ENCODE peak calls at places on chromosomes 5 and 9, in ten cellular contexts. One of them, this sample, is unnamed.

GRCh38 chr9:125126019-125126746 is 17.1 kb downstream of the SCAI start:
- DNase-seq in ACHN: peak; percentile 86
- DNase-seq in AG08395: peak; percentile 96
- DNase-seq in OCI-LY7: peak; percentile 85
- DNase-seq in upper lobe of right lung: peak; percentile 80
- DNase-seq in stimulated activated CD8-positive, alpha-beta memory T cell treated with anti-CD3 and anti-CD28 coated beads, Interleukin-15, amount 100 ng/mL, for 1 hour: peak; percentile 51
- DNase-seq in cardiac fibroblast: peak; percentile 99
- DNase-seq in H54: peak; percentile 95
- DNase-seq in WTC11: no peak
- DNase-seq in T-helper 22 cell: peak; percentile 77
- DNase-seq in this sample: peak; percentile 68

GRCh38 chr5:149679876-149680809 is 50.0 kb upstream of the PPARGC1B start:
- DNase-seq in ACHN: no peak
- DNase-seq in AG08395: no peak
- DNase-seq in OCI-LY7: no peak
- DNase-seq in upper lobe of right lung: no peak
- DNase-seq in stimulated activated CD8-positive, alpha-beta memory T cell treated with anti-CD3 and anti-CD28 coated beads, Interleukin-15, amount 100 ng/mL, for 1 hour: no peak
- DNase-seq in cardiac fibroblast: no peak
- DNase-seq in H54: no peak
- DNase-seq in WTC11: no peak
- DNase-seq in T-helper 22 cell: no peak
- DNase-seq in this sample: no peak

GRCh38 chr5:132460835-132461230 is 29.7 kb downstream of the IRF1 start:
- DNase-seq in ACHN: no peak
- DNase-seq in AG08395: no peak
- DNase-seq in OCI-LY7: no peak
- DNase-seq in upper lobe of right lung: no peak
- DNase-seq in stimulated activated CD8-positive, alpha-beta memory T cell treated with anti-CD3 and anti-CD28 coated beads, Interleukin-15, amount 100 ng/mL, for 1 hour: no peak
- DNase-seq in cardiac fibroblast: no peak
- DNase-seq in H54: no peak
- DNase-seq in WTC11: no peak
- DNase-seq in T-helper 22 cell: no peak
- DNase-seq in this sample: no peak

GRCh38 chr9:133948571-133949485 is 43.3 kb downstream of the VAV2 start:
- DNase-seq in ACHN: no peak
- DNase-seq in AG08395: no peak
- DNase-seq in OCI-LY7: no peak
- DNase-seq in upper lobe of right lung: no peak
- DNase-seq in stimulated activated CD8-positive, alpha-beta memory T cell treated with anti-CD3 and anti-CD28 coated beads, Interleukin-15, amount 100 ng/mL, for 1 hour: no peak
- DNase-seq in cardiac fibroblast: no peak
- DNase-seq in H54: peak; percentile 56
- DNase-seq in WTC11: peak; percentile 9
- DNase-seq in T-helper 22 cell: no peak
- DNase-seq in this sample: no peak

GRCh38 chr5:75020016-75020656 is 32.2 kb downstream of the GCNT4 start:
- DNase-seq in ACHN: no peak
- DNase-seq in AG08395: no peak
- DNase-seq in OCI-LY7: no peak
- DNase-seq in upper lobe of right lung: no peak
- DNase-seq in stimulated activated CD8-positive, alpha-beta memory T cell treated with anti-CD3 and anti-CD28 coated beads, Interleukin-15, amount 100 ng/mL, for 1 hour: no peak
- DNase-seq in cardiac fibroblast: no peak
- DNase-seq in H54: no peak
- DNase-seq in WTC11: no peak
- DNase-seq in T-helper 22 cell: no peak
- DNase-seq in this sample: no peak

GRCh38 chr9:22111176-22111870 is 102.2 kb upstream of the CDKN2B start:
- DNase-seq in ACHN: no peak
- DNase-seq in AG08395: no peak
- DNase-seq in OCI-LY7: no peak
- DNase-seq in upper lobe of right lung: no peak
- DNase-seq in stimulated activated CD8-positive, alpha-beta memory T cell treated with anti-CD3 and anti-CD28 coated beads, Interleukin-15, amount 100 ng/mL, for 1 hour: no peak
- DNase-seq in cardiac fibroblast: peak; percentile 54
- DNase-seq in H54: no peak
- DNase-seq in WTC11: no peak
- DNase-seq in T-helper 22 cell: no peak
- DNase-seq in this sample: no peak

GRCh38 chr5:149924481-149924880 is 20.1 kb downstream of the PDE6A start:
- DNase-seq in ACHN: no peak
- DNase-seq in AG08395: no peak
- DNase-seq in OCI-LY7: no peak
- DNase-seq in upper lobe of right lung: no peak
- DNase-seq in stimulated activated CD8-positive, alpha-beta memory T cell treated with anti-CD3 and anti-CD28 coated beads, Interleukin-15, amount 100 ng/mL, for 1 hour: no peak
- DNase-seq in cardiac fibroblast: no peak
- DNase-seq in H54: no peak
- DNase-seq in WTC11: no peak
- DNase-seq in T-helper 22 cell: no peak
- DNase-seq in this sample: no peak

GRCh38 chr9:84941812-84942211 is 272.3 kb downstream of the NTRK2 start:
- DNase-seq in ACHN: no peak
- DNase-seq in AG08395: no peak
- DNase-seq in OCI-LY7: no peak
- DNase-seq in upper lobe of right lung: no peak
- DNase-seq in stimulated activated CD8-positive, alpha-beta memory T cell treated with anti-CD3 and anti-CD28 coated beads, Interleukin-15, amount 100 ng/mL, for 1 hour: no peak
- DNase-seq in cardiac fibroblast: no peak
- DNase-seq in H54: no peak
- DNase-seq in WTC11: no peak
- DNase-seq in T-helper 22 cell: no peak
- DNase-seq in this sample: no peak

GRCh38 chr9:3191715-3192114 is 334.1 kb downstream of the RFX3 start:
- DNase-seq in ACHN: no peak
- DNase-seq in AG08395: no peak
- DNase-seq in OCI-LY7: no peak
- DNase-seq in upper lobe of right lung: no peak
- DNase-seq in stimulated activated CD8-positive, alpha-beta memory T cell treated with anti-CD3 and anti-CD28 coated beads, Interleukin-15, amount 100 ng/mL, for 1 hour: no peak
- DNase-seq in cardiac fibroblast: no peak
- DNase-seq in H54: no peak
- DNase-seq in WTC11: no peak
- DNase-seq in T-helper 22 cell: no peak
- DNase-seq in this sample: no peak

GRCh38 chr5:168818586-168818985 is 239.4 kb upstream of the PANK3 start:
- DNase-seq in ACHN: no peak
- DNase-seq in AG08395: no peak
- DNase-seq in OCI-LY7: no peak
- DNase-seq in upper lobe of right lung: peak; percentile 78
- DNase-seq in stimulated activated CD8-positive, alpha-beta memory T cell treated with anti-CD3 and anti-CD28 coated beads, Interleukin-15, amount 100 ng/mL, for 1 hour: no peak
- DNase-seq in cardiac fibroblast: no peak
- DNase-seq in H54: no peak
- DNase-seq in WTC11: no peak
- DNase-seq in T-helper 22 cell: no peak
- DNase-seq in this sample: no peak

GRCh38 chr9:91217388-91217787 is 144.3 kb downstream of the AUH start:
- DNase-seq in ACHN: no peak
- DNase-seq in AG08395: no peak
- DNase-seq in OCI-LY7: no peak
- DNase-seq in upper lobe of right lung: no peak
- DNase-seq in stimulated activated CD8-positive, alpha-beta memory T cell treated with anti-CD3 and anti-CD28 coated beads, Interleukin-15, amount 100 ng/mL, for 1 hour: no peak
- DNase-seq in cardiac fibroblast: no peak
- DNase-seq in H54: no peak
- DNase-seq in WTC11: no peak
- DNase-seq in T-helper 22 cell: no peak
- DNase-seq in this sample: no peak

GRCh38 chr5:127754259-127754658 is 51.1 kb downstream of the CCDC192 start:
- DNase-seq in ACHN: no peak
- DNase-seq in AG08395: no peak
- DNase-seq in OCI-LY7: no peak
- DNase-seq in upper lobe of right lung: no peak
- DNase-seq in stimulated activated CD8-positive, alpha-beta memory T cell treated with anti-CD3 and anti-CD28 coated beads, Interleukin-15, amount 100 ng/mL, for 1 hour: no peak
- DNase-seq in cardiac fibroblast: peak; percentile 48
- DNase-seq in H54: no peak
- DNase-seq in WTC11: no peak
- DNase-seq in T-helper 22 cell: no peak
- DNase-seq in this sample: no peak

GRCh38 chr5:88708682-88709398 is 174.1 kb downstream of the MEF2C start:
- DNase-seq in ACHN: peak; percentile 14
- DNase-seq in AG08395: no peak
- DNase-seq in OCI-LY7: no peak
- DNase-seq in upper lobe of right lung: no peak
- DNase-seq in stimulated activated CD8-positive, alpha-beta memory T cell treated with anti-CD3 and anti-CD28 coated beads, Interleukin-15, amount 100 ng/mL, for 1 hour: no peak
- DNase-seq in cardiac fibroblast: no peak
- DNase-seq in H54: no peak
- DNase-seq in WTC11: no peak
- DNase-seq in T-helper 22 cell: no peak
- DNase-seq in this sample: no peak

GRCh38 chr5:91386120-91386519 is 3.0 kb upstream of the ARRDC3 start:
- DNase-seq in ACHN: no peak
- DNase-seq in AG08395: no peak
- DNase-seq in OCI-LY7: no peak
- DNase-seq in upper lobe of right lung: no peak
- DNase-seq in stimulated activated CD8-positive, alpha-beta memory T cell treated with anti-CD3 and anti-CD28 coated beads, Interleukin-15, amount 100 ng/mL, for 1 hour: no peak
- DNase-seq in cardiac fibroblast: peak; percentile 12
- DNase-seq in H54: no peak
- DNase-seq in WTC11: no peak
- DNase-seq in T-helper 22 cell: no peak
- DNase-seq in this sample: no peak

GRCh38 chr9:89481161-89481915 is 16.6 kb downstream of the SEMA4D start:
- DNase-seq in ACHN: no peak
- DNase-seq in AG08395: no peak
- DNase-seq in OCI-LY7: peak; percentile 41
- DNase-seq in upper lobe of right lung: peak; percentile 34
- DNase-seq in stimulated activated CD8-positive, alpha-beta memory T cell treated with anti-CD3 and anti-CD28 coated beads, Interleukin-15, amount 100 ng/mL, for 1 hour: no peak
- DNase-seq in cardiac fibroblast: no peak
- DNase-seq in H54: no peak
- DNase-seq in WTC11: no peak
- DNase-seq in T-helper 22 cell: no peak
- DNase-seq in this sample: no peak

GRCh38 chr5:148011407-148012124 is 52.2 kb upstream of the SPINK5 start:
- DNase-seq in ACHN: no peak
- DNase-seq in AG08395: no peak
- DNase-seq in OCI-LY7: no peak
- DNase-seq in upper lobe of right lung: no peak
- DNase-seq in stimulated activated CD8-positive, alpha-beta memory T cell treated with anti-CD3 and anti-CD28 coated beads, Interleukin-15, amount 100 ng/mL, for 1 hour: no peak
- DNase-seq in cardiac fibroblast: peak; percentile 56
- DNase-seq in H54: peak; percentile 12
- DNase-seq in WTC11: no peak
- DNase-seq in T-helper 22 cell: no peak
- DNase-seq in this sample: no peak

GRCh38 chr5:180180198-180180820 is 28.7 kb downstream of the RASGEF1C start:
- DNase-seq in ACHN: no peak
- DNase-seq in AG08395: no peak
- DNase-seq in OCI-LY7: no peak
- DNase-seq in upper lobe of right lung: no peak
- DNase-seq in stimulated activated CD8-positive, alpha-beta memory T cell treated with anti-CD3 and anti-CD28 coated beads, Interleukin-15, amount 100 ng/mL, for 1 hour: no peak
- DNase-seq in cardiac fibroblast: no peak
- DNase-seq in H54: no peak
- DNase-seq in WTC11: no peak
- DNase-seq in T-helper 22 cell: no peak
- DNase-seq in this sample: no peak

GRCh38 chr9:114006931-114007691 is 71.0 kb downstream of the AMBP start:
- DNase-seq in ACHN: no peak
- DNase-seq in AG08395: no peak
- DNase-seq in OCI-LY7: no peak
- DNase-seq in upper lobe of right lung: peak; percentile 33
- DNase-seq in stimulated activated CD8-positive, alpha-beta memory T cell treated with anti-CD3 and anti-CD28 coated beads, Interleukin-15, amount 100 ng/mL, for 1 hour: no peak
- DNase-seq in cardiac fibroblast: no peak
- DNase-seq in H54: no peak
- DNase-seq in WTC11: peak; percentile 1
- DNase-seq in T-helper 22 cell: no peak
- DNase-seq in this sample: no peak

GRCh38 chr9:109232449-109232848 is 65.4 kb upstream of the FRRS1L start:
- DNase-seq in ACHN: no peak
- DNase-seq in AG08395: peak; percentile 31
- DNase-seq in OCI-LY7: no peak
- DNase-seq in upper lobe of right lung: no peak
- DNase-seq in stimulated activated CD8-positive, alpha-beta memory T cell treated with anti-CD3 and anti-CD28 coated beads, Interleukin-15, amount 100 ng/mL, for 1 hour: no peak
- DNase-seq in cardiac fibroblast: peak; percentile 84
- DNase-seq in H54: peak; percentile 61
- DNase-seq in WTC11: no peak
- DNase-seq in T-helper 22 cell: no peak
- DNase-seq in this sample: no peak

GRCh38 chr9:124005372-124005771 is 6.2 kb upstream of the LHX2 start:
- DNase-seq in ACHN: no peak
- DNase-seq in AG08395: no peak
- DNase-seq in OCI-LY7: no peak
- DNase-seq in upper lobe of right lung: no peak
- DNase-seq in stimulated activated CD8-positive, alpha-beta memory T cell treated with anti-CD3 and anti-CD28 coated beads, Interleukin-15, amount 100 ng/mL, for 1 hour: no peak
- DNase-seq in cardiac fibroblast: no peak
- DNase-seq in H54: no peak
- DNase-seq in WTC11: peak; percentile 46
- DNase-seq in T-helper 22 cell: no peak
- DNase-seq in this sample: no peak

GRCh38 chr9:114399381-114399780 is 11.6 kb upstream of the AKNA start:
- DNase-seq in ACHN: no peak
- DNase-seq in AG08395: no peak
- DNase-seq in OCI-LY7: no peak
- DNase-seq in upper lobe of right lung: no peak
- DNase-seq in stimulated activated CD8-positive, alpha-beta memory T cell treated with anti-CD3 and anti-CD28 coated beads, Interleukin-15, amount 100 ng/mL, for 1 hour: no peak
- DNase-seq in cardiac fibroblast: no peak
- DNase-seq in H54: no peak
- DNase-seq in WTC11: no peak
- DNase-seq in T-helper 22 cell: no peak
- DNase-seq in this sample: no peak

GRCh38 chr5:78483809-78484521 is 123.5 kb downstream of the SCAMP1 start:
- DNase-seq in ACHN: no peak
- DNase-seq in AG08395: no peak
- DNase-seq in OCI-LY7: peak; percentile 91
- DNase-seq in upper lobe of right lung: no peak
- DNase-seq in stimulated activated CD8-positive, alpha-beta memory T cell treated with anti-CD3 and anti-CD28 coated beads, Interleukin-15, amount 100 ng/mL, for 1 hour: no peak
- DNase-seq in cardiac fibroblast: peak; percentile 78
- DNase-seq in H54: no peak
- DNase-seq in WTC11: no peak
- DNase-seq in T-helper 22 cell: no peak
- DNase-seq in this sample: no peak

GRCh38 chr9:33225319-33226152 is 14.4 kb upstream of the SPINK4 start:
- DNase-seq in ACHN: peak; percentile 73
- DNase-seq in AG08395: peak; percentile 72
- DNase-seq in OCI-LY7: peak; percentile 80
- DNase-seq in upper lobe of right lung: no peak
- DNase-seq in stimulated activated CD8-positive, alpha-beta memory T cell treated with anti-CD3 and anti-CD28 coated beads, Interleukin-15, amount 100 ng/mL, for 1 hour: peak; percentile 51
- DNase-seq in cardiac fibroblast: peak; percentile 87
- DNase-seq in H54: no peak
- DNase-seq in WTC11: peak; percentile 52
- DNase-seq in T-helper 22 cell: peak; percentile 21
- DNase-seq in this sample: peak; percentile 32

GRCh38 chr9:69171049-69171448 is 3.0 kb upstream of the TJP2 start:
- DNase-seq in ACHN: no peak
- DNase-seq in AG08395: no peak
- DNase-seq in OCI-LY7: no peak
- DNase-seq in upper lobe of right lung: no peak
- DNase-seq in stimulated activated CD8-positive, alpha-beta memory T cell treated with anti-CD3 and anti-CD28 coated beads, Interleukin-15, amount 100 ng/mL, for 1 hour: no peak
- DNase-seq in cardiac fibroblast: peak; percentile 81
- DNase-seq in H54: no peak
- DNase-seq in WTC11: no peak
- DNase-seq in T-helper 22 cell: no peak
- DNase-seq in this sample: no peak

GRCh38 chr9:3719286-3719685 is 193.5 kb upstream of the RFX3 start:
- DNase-seq in ACHN: no peak
- DNase-seq in AG08395: no peak
- DNase-seq in OCI-LY7: no peak
- DNase-seq in upper lobe of right lung: no peak
- DNase-seq in stimulated activated CD8-positive, alpha-beta memory T cell treated with anti-CD3 and anti-CD28 coated beads, Interleukin-15, amount 100 ng/mL, for 1 hour: no peak
- DNase-seq in cardiac fibroblast: peak; percentile 20
- DNase-seq in H54: no peak
- DNase-seq in WTC11: no peak
- DNase-seq in T-helper 22 cell: no peak
- DNase-seq in this sample: no peak

GRCh38 chr5:171956314-171956713 is 50.1 kb downstream of the FBXW11 start:
- DNase-seq in ACHN: no peak
- DNase-seq in AG08395: no peak
- DNase-seq in OCI-LY7: no peak
- DNase-seq in upper lobe of right lung: no peak
- DNase-seq in stimulated activated CD8-positive, alpha-beta memory T cell treated with anti-CD3 and anti-CD28 coated beads, Interleukin-15, amount 100 ng/mL, for 1 hour: no peak
- DNase-seq in cardiac fibroblast: no peak
- DNase-seq in H54: no peak
- DNase-seq in WTC11: no peak
- DNase-seq in T-helper 22 cell: no peak
- DNase-seq in this sample: no peak

GRCh38 chr9:105306533-105307140 is 62.2 kb downstream of the SLC44A1 start:
- DNase-seq in ACHN: no peak
- DNase-seq in AG08395: no peak
- DNase-seq in OCI-LY7: no peak
- DNase-seq in upper lobe of right lung: no peak
- DNase-seq in stimulated activated CD8-positive, alpha-beta memory T cell treated with anti-CD3 and anti-CD28 coated beads, Interleukin-15, amount 100 ng/mL, for 1 hour: no peak
- DNase-seq in cardiac fibroblast: no peak
- DNase-seq in H54: no peak
- DNase-seq in WTC11: no peak
- DNase-seq in T-helper 22 cell: no peak
- DNase-seq in this sample: no peak

GRCh38 chr9:4225291-4226119 is 74.4 kb downstream of the GLIS3 start:
- DNase-seq in ACHN: peak; percentile 20
- DNase-seq in AG08395: peak; percentile 68
- DNase-seq in OCI-LY7: no peak
- DNase-seq in upper lobe of right lung: no peak
- DNase-seq in stimulated activated CD8-positive, alpha-beta memory T cell treated with anti-CD3 and anti-CD28 coated beads, Interleukin-15, amount 100 ng/mL, for 1 hour: no peak
- DNase-seq in cardiac fibroblast: peak; percentile 93
- DNase-seq in H54: peak; percentile 7
- DNase-seq in WTC11: no peak
- DNase-seq in T-helper 22 cell: no peak
- DNase-seq in this sample: no peak

This sample was measured in T-helper 17 cell.